ENCODE peak calls at places on chromosomes 4 and X, in eight cellular contexts. One of them, this sample, is unnamed.

GRCh38 chr4:155085843-155086530 is 122.4 kb upstream of the NPY2R start:
- DNase-seq in body of pancreas: no peak
- DNase-seq in hepatocyte: no peak
- DNase-seq in HFF-Myc: no peak
- DNase-seq in fibroblast of mammary gland: peak
- DNase-seq in OCI-LY7: no peak
- DNase-seq in Panc1: no peak
- DNase-seq in lower leg skin: no peak
- DNase-seq in this sample: no peak

GRCh38 chr4:1043658-1044468 is 32.4 kb downstream of the FGFRL1 start:
- DNase-seq in Panc1: peak
- DNase-seq in HFF-Myc: peak
- DNase-seq in OCI-LY7: no peak
- DNase-seq in lower leg skin: peak
- DNase-seq in fibroblast of mammary gland: peak
- DNase-seq in hepatocyte: peak
- DNase-seq in body of pancreas: peak
- DNase-seq in this sample: peak

GRCh38 chrX:14228611-14229010 is 198.9 kb upstream of the GEMIN8 start:
- DNase-seq in fibroblast of mammary gland: peak
- DNase-seq in HFF-Myc: no peak
- DNase-seq in hepatocyte: no peak
- DNase-seq in lower leg skin: no peak
- DNase-seq in Panc1: no peak
- DNase-seq in OCI-LY7: no peak
- DNase-seq in body of pancreas: no peak
- DNase-seq in this sample: no peak

GRCh38 chr4:2652415-2653155 is 103.6 kb downstream of the TNIP2 start:
- DNase-seq in fibroblast of mammary gland: no peak
- DNase-seq in lower leg skin: no peak
- DNase-seq in hepatocyte: no peak
- DNase-seq in body of pancreas: no peak
- DNase-seq in Panc1: no peak
- DNase-seq in OCI-LY7: no peak
- DNase-seq in HFF-Myc: no peak
- DNase-seq in this sample: no peak

GRCh38 chr4:88757776-88758175 is 60.1 kb upstream of the NAP1L5 start:
- DNase-seq in body of pancreas: no peak
- DNase-seq in OCI-LY7: no peak
- DNase-seq in Panc1: no peak
- DNase-seq in fibroblast of mammary gland: no peak
- DNase-seq in HFF-Myc: no peak
- DNase-seq in lower leg skin: no peak
- DNase-seq in hepatocyte: no peak
- DNase-seq in this sample: no peak

GRCh38 chrX:129696463-129697155 is 41.9 kb upstream of the APLN start:
- DNase-seq in HFF-Myc: no peak
- DNase-seq in OCI-LY7: peak
- DNase-seq in fibroblast of mammary gland: no peak
- DNase-seq in hepatocyte: no peak
- DNase-seq in Panc1: no peak
- DNase-seq in body of pancreas: no peak
- DNase-seq in lower leg skin: peak
- DNase-seq in this sample: no peak

GRCh38 chr4:6986781-6987565 is 56.2 kb upstream of the TADA2B start:
- DNase-seq in lower leg skin: peak
- DNase-seq in fibroblast of mammary gland: peak
- DNase-seq in hepatocyte: peak
- DNase-seq in Panc1: no peak
- DNase-seq in OCI-LY7: peak
- DNase-seq in body of pancreas: peak
- DNase-seq in HFF-Myc: no peak
- DNase-seq in this sample: peak

GRCh38 chr4:47490550-47490949 is 5.5 kb downstream of the ATP10D start:
- DNase-seq in fibroblast of mammary gland: peak
- DNase-seq in hepatocyte: peak
- DNase-seq in OCI-LY7: peak
- DNase-seq in Panc1: peak
- DNase-seq in body of pancreas: no peak
- DNase-seq in lower leg skin: no peak
- DNase-seq in HFF-Myc: peak
- DNase-seq in this sample: no peak

GRCh38 chrX:48945517-48946348 is 11.7 kb downstream of the OTUD5 start:
- DNase-seq in HFF-Myc: no peak
- DNase-seq in body of pancreas: peak
- DNase-seq in fibroblast of mammary gland: peak
- DNase-seq in OCI-LY7: peak
- DNase-seq in hepatocyte: peak
- DNase-seq in lower leg skin: no peak
- DNase-seq in Panc1: no peak
- DNase-seq in this sample: no peak

GRCh38 chr4:53322696-53323095 is 43.2 kb downstream of the SCFD2 start:
- DNase-seq in Panc1: no peak
- DNase-seq in fibroblast of mammary gland: peak
- DNase-seq in lower leg skin: no peak
- DNase-seq in hepatocyte: no peak
- DNase-seq in OCI-LY7: no peak
- DNase-seq in HFF-Myc: no peak
- DNase-seq in body of pancreas: no peak
- DNase-seq in this sample: no peak

GRCh38 chr4:53321988-53322289 is 43.9 kb downstream of the SCFD2 start:
- DNase-seq in hepatocyte: no peak
- DNase-seq in OCI-LY7: no peak
- DNase-seq in HFF-Myc: no peak
- DNase-seq in lower leg skin: no peak
- DNase-seq in fibroblast of mammary gland: no peak
- DNase-seq in body of pancreas: no peak
- DNase-seq in Panc1: no peak
- DNase-seq in this sample: no peak

GRCh38 chr4:53326535-53326934 is 39.3 kb downstream of the SCFD2 start:
- DNase-seq in OCI-LY7: no peak
- DNase-seq in Panc1: no peak
- DNase-seq in lower leg skin: no peak
- DNase-seq in fibroblast of mammary gland: no peak
- DNase-seq in hepatocyte: no peak
- DNase-seq in HFF-Myc: no peak
- DNase-seq in body of pancreas: no peak
- DNase-seq in this sample: no peak

GRCh38 chr4:53321151-53321987 is 44.5 kb downstream of the SCFD2 start:
- DNase-seq in hepatocyte: no peak
- DNase-seq in body of pancreas: no peak
- DNase-seq in lower leg skin: no peak
- DNase-seq in Panc1: peak
- DNase-seq in OCI-LY7: no peak
- DNase-seq in HFF-Myc: peak
- DNase-seq in fibroblast of mammary gland: peak
- DNase-seq in this sample: no peak
- H3K4me3 ChIP-seq in hepatocyte: no peak
- H3K4me3 ChIP-seq in body of pancreas: no peak
- H3K4me3 ChIP-seq in lower leg skin: no peak
- H3K4me3 ChIP-seq in Panc1: no peak
- H3K4me3 ChIP-seq in OCI-LY7: no peak
- H3K4me3 ChIP-seq in HFF-Myc: no peak
- H3K4me3 ChIP-seq in fibroblast of mammary gland: peak
- H3K4me3 ChIP-seq in this sample: peak

DNA sequence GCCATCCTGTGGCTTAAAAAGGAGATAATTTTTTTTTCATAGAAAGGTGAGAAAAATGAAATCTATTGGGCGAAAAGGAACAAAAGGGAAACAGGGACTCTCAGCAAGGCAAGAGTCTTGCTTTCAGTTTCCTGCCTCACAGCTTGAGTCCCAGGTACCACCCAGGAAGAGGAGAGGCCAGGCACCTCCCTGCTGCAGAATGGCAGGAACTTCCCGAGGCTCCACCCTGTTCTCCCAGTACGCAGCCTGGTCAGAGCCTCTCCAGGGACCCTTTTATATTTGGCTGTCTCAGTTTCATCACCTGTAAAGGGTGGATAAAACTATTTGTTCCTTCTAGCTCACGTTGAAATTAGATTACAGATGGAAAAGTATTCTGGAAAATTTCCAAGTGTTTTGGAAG is 33.8 kb downstream of the UCHL1 start:
- DNase-seq in HFF-Myc: no peak
- DNase-seq in Panc1: no peak
- DNase-seq in lower leg skin: no peak
- DNase-seq in hepatocyte: no peak
- DNase-seq in fibroblast of mammary gland: no peak
- DNase-seq in OCI-LY7: no peak
- DNase-seq in body of pancreas: no peak
- DNase-seq in this sample: no peak
- H3K4me3 ChIP-seq in HFF-Myc: no peak
- H3K4me3 ChIP-seq in Panc1: no peak
- H3K4me3 ChIP-seq in lower leg skin: no peak
- H3K4me3 ChIP-seq in hepatocyte: no peak
- H3K4me3 ChIP-seq in fibroblast of mammary gland: no peak
- H3K4me3 ChIP-seq in OCI-LY7: no peak
- H3K4me3 ChIP-seq in body of pancreas: no peak
- H3K4me3 ChIP-seq in this sample: no peak

GRCh38 chr4:122525865-122526264 is 69.3 kb upstream of the IL2 start:
- DNase-seq in OCI-LY7: no peak
- DNase-seq in Panc1: no peak
- DNase-seq in HFF-Myc: no peak
- DNase-seq in body of pancreas: no peak
- DNase-seq in lower leg skin: no peak
- DNase-seq in hepatocyte: peak
- DNase-seq in fibroblast of mammary gland: peak
- DNase-seq in this sample: no peak
- H3K4me3 ChIP-seq in OCI-LY7: no peak
- H3K4me3 ChIP-seq in Panc1: no peak
- H3K4me3 ChIP-seq in HFF-Myc: no peak
- H3K4me3 ChIP-seq in body of pancreas: no peak
- H3K4me3 ChIP-seq in lower leg skin: no peak
- H3K4me3 ChIP-seq in hepatocyte: no peak
- H3K4me3 ChIP-seq in fibroblast of mammary gland: no peak
- H3K4me3 ChIP-seq in this sample: no peak

GRCh38 chr4:15488658-15489470 is 19.2 kb downstream of the CC2D2A start:
- DNase-seq in OCI-LY7: no peak
- DNase-seq in Panc1: no peak
- DNase-seq in HFF-Myc: peak
- DNase-seq in lower leg skin: no peak
- DNase-seq in fibroblast of mammary gland: peak
- DNase-seq in body of pancreas: no peak
- DNase-seq in hepatocyte: no peak
- DNase-seq in this sample: no peak
- H3K4me3 ChIP-seq in OCI-LY7: no peak
- H3K4me3 ChIP-seq in Panc1: no peak
- H3K4me3 ChIP-seq in HFF-Myc: no peak
- H3K4me3 ChIP-seq in lower leg skin: no peak
- H3K4me3 ChIP-seq in fibroblast of mammary gland: no peak
- H3K4me3 ChIP-seq in body of pancreas: no peak
- H3K4me3 ChIP-seq in hepatocyte: no peak
- H3K4me3 ChIP-seq in this sample: no peak

DNA sequence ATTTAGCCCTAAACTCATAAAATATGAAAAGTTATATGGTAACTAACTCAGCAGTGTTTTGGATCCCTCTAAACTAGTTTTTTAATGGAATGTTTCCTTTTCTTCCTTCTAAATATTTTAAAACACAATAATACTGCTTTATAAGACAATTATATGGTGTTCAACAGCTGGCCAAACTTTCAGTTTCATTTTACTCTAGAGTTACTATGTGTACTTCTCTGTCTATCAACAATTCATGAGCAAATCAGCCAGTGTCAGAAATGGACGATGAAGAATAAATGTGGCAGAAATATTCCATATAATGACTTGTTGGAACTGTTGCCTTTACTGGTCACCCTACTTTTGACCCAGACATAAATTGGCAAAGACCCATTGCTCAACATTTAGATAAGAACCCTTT is 64.8 kb upstream of the CXXC4 start:
- DNase-seq in Panc1: no peak
- DNase-seq in HFF-Myc: no peak
- DNase-seq in lower leg skin: no peak
- DNase-seq in body of pancreas: no peak
- DNase-seq in fibroblast of mammary gland: no peak
- DNase-seq in hepatocyte: no peak
- DNase-seq in OCI-LY7: no peak
- DNase-seq in this sample: no peak
- H3K4me3 ChIP-seq in Panc1: no peak
- H3K4me3 ChIP-seq in HFF-Myc: no peak
- H3K4me3 ChIP-seq in lower leg skin: no peak
- H3K4me3 ChIP-seq in body of pancreas: no peak
- H3K4me3 ChIP-seq in fibroblast of mammary gland: no peak
- H3K4me3 ChIP-seq in hepatocyte: no peak
- H3K4me3 ChIP-seq in OCI-LY7: no peak
- H3K4me3 ChIP-seq in this sample: no peak

This sample was measured in coronary artery.